ENCODE peak calls at places on chromosomes 1 and 21, in nine cellular contexts. C is HepG2, S is ovary, F is Peyer's patch, A is tibial nerve, K is IMR-90, G is heart left ventricle, D is uterus, L is body of pancreas. Y is an unnamed sample. For H3K27me3, the result is how much of the 10 kb centered on the place peaks cover.

GRCh38 chr1:234583755-234584430 is 26.1 kb downstream of the IRF2BP2 start:
- DNase-seq in C (no peak), S (peak), F (no peak), A (no peak), K (no peak), G (no peak), D (peak), L (no peak), Y (no peak)

GRCh38 chr1:54367613-54368012 is 38.6 kb downstream of the SSBP3 start:
- DNase-seq in C (no peak), S (no peak), F (no peak), A (no peak), K (peak), G (no peak), D (no peak), L (no peak), Y (no peak)

GRCh38 chr1:217089239-217090014 is 366.2 kb upstream of the ESRRG start:
- DNase-seq in C (no peak), S (no peak), F (peak), A (no peak), K (peak), G (peak), D (no peak), L (peak), Y (peak)

GRCh38 chr1:15949453-15950245 is 26.3 kb downstream of the ZBTB17 start:
- DNase-seq in C (peak), S (peak), F (peak), A (peak), K (peak), G (peak), D (peak), L (peak), Y (peak)

GRCh38 chr1:36162680-36163079 is 6.7 kb downstream of the MAP7D1 start:
- DNase-seq in C (no peak), S (no peak), F (no peak), A (no peak), K (no peak), G (no peak), D (no peak), L (no peak), Y (no peak)

GRCh38 chr1:54483875-54484437 is 64.1 kb upstream of the ACOT11 start:
- DNase-seq in C (no peak), S (no peak), F (no peak), A (no peak), K (no peak), G (no peak), D (no peak), L (no peak), Y (no peak)

GRCh38 chr1:21295059-21295401 is 4.8 kb upstream of the ECE1 start:
- DNase-seq in C (no peak), S (no peak), F (no peak), A (no peak), K (peak), G (no peak), D (no peak), L (no peak), Y (no peak)

GRCh38 chr1:217721692-217722091 is 90.5 kb downstream of the SPATA17 start:
- DNase-seq in C (no peak), S (no peak), F (no peak), A (no peak), K (no peak), G (no peak), D (no peak), L (no peak), Y (no peak)

GRCh38 chr1:41366428-41367101 is 5.3 kb downstream of the FOXO6 start:
- DNase-seq in C (no peak), S (no peak), F (no peak), A (no peak), K (no peak), G (peak), D (no peak), L (no peak), Y (no peak)

GRCh38 chr1:44029260-44029910 is 1.9 kb downstream of the SLC6A9 start:
- DNase-seq in C (no peak), S (no peak), F (no peak), A (no peak), K (no peak), G (no peak), D (no peak), L (no peak), Y (no peak)

GRCh38 chr1:156262461-156263287 is 14.8 kb upstream of the PAQR6 start:
- DNase-seq in C (no peak), S (no peak), F (no peak), A (no peak), K (peak), G (no peak), D (no peak), L (no peak), Y (no peak)

GRCh38 chr1:92410706-92411105 is 76.0 kb downstream of the GFI1 start:
- DNase-seq in C (no peak), S (no peak), F (no peak), A (no peak), K (no peak), G (no peak), D (no peak), L (no peak), Y (no peak)

GRCh38 chr1:54362881-54363340 is 43.3 kb downstream of the SSBP3 start:
- DNase-seq in C (no peak), S (peak), F (no peak), A (no peak), K (peak), G (no peak), D (peak), L (no peak), Y (no peak)

GRCh38 chr1:230633469-230633868 is 8.8 kb upstream of the COG2 start:
- DNase-seq in C (peak), S (no peak), F (no peak), A (no peak), K (no peak), G (no peak), D (no peak), L (no peak), Y (no peak)

GRCh38 chr1:42944207-42944928 is 14.3 kb downstream of the SLC2A1 start:
- DNase-seq in C (no peak), S (no peak), F (no peak), A (peak), K (no peak), G (peak), D (no peak), L (peak), Y (peak)

GRCh38 chr1:39158330-39159086 is 46.0 kb upstream of the MACF1 start:
- DNase-seq in C (peak), S (no peak), F (peak), A (no peak), K (peak), G (no peak), D (no peak), L (peak), Y (no peak)

GRCh38 chr1:63326106-63326472 is 3.7 kb downstream of the FOXD3 start:
- DNase-seq in C (no peak), S (no peak), F (no peak), A (no peak), K (no peak), G (no peak), D (no peak), L (no peak), Y (no peak)

GRCh38 chr1:192741095-192741494 is 67.7 kb upstream of the RGS2 start:
- DNase-seq in C (no peak), S (no peak), F (no peak), A (no peak), K (no peak), G (no peak), D (no peak), L (no peak), Y (no peak)

GRCh38 chr1:70204578-70204977 is 801 bp downstream of the LRRC40 start:
- DNase-seq in C (no peak), S (no peak), F (no peak), A (no peak), K (peak), G (no peak), D (no peak), L (no peak), Y (no peak)

GRCh38 chr1:216498277-216498676 is 75.0 kb upstream of the USH2A start:
- DNase-seq in C (no peak), S (no peak), F (no peak), A (no peak), K (peak), G (no peak), D (no peak), L (no peak), Y (no peak)

GRCh38 chr1:203326830-203327683 is 21.7 kb downstream of the BTG2 start:
- DNase-seq in C (peak), S (peak), F (peak), A (peak), K (peak), G (peak), D (peak), L (peak), Y (peak)

GRCh38 chr1:193707271-193708015 is 521.0 kb upstream of the B3GALT2 start:
- DNase-seq in C (no peak), S (no peak), F (no peak), A (no peak), K (peak), G (no peak), D (no peak), L (no peak), Y (no peak)

GRCh38 chr1:192807221-192807967 is 1.4 kb upstream of the RGS2 start:
- DNase-seq in C (no peak), S (no peak), F (no peak), A (no peak), K (peak), G (no peak), D (no peak), L (peak), Y (no peak)

GRCh38 chr1:109906160-109906838 is 4.3 kb upstream of the CSF1 start:
- DNase-seq in C (no peak), S (no peak), F (no peak), A (no peak), K (no peak), G (no peak), D (no peak), L (no peak), Y (no peak)

GRCh38 chr1:54750596-54750995 is 13.7 kb downstream of the PARS2 start:
- DNase-seq in C (no peak), S (no peak), F (no peak), A (no peak), K (no peak), G (no peak), D (no peak), L (no peak), Y (no peak)

GRCh38 chr1:86504130-86504479 is 35.4 kb downstream of the CLCA1 start:
- DNase-seq in C (no peak), S (no peak), F (no peak), A (no peak), K (no peak), G (no peak), D (no peak), L (no peak), Y (peak)

GRCh38 chr1:110495926-110496600 is 22.9 kb downstream of the KCNA10 start:
- DNase-seq in C (peak), S (peak), F (peak), A (peak), K (peak), G (no peak), D (peak), L (peak), Y (peak)

GRCh38 chr1:10399487-10399917 is 638 bp downstream of the PGD start:
- DNase-seq in C (peak), S (no peak), F (no peak), A (peak), K (peak), G (peak), D (no peak), L (peak), Y (peak)

GRCh38 chr1:32501865-32502264 is 37.0 kb downstream of the ZBTB8B start:
- DNase-seq in C (no peak), S (peak), F (no peak), A (peak), K (no peak), G (no peak), D (peak), L (peak), Y (peak)

GRCh38 chr21:32921632-32922230 is 104.0 kb upstream of the OLIG2 start:
- DNase-seq in C (no peak), S (no peak), F (no peak), A (no peak), K (peak), G (no peak), D (no peak), L (no peak), Y (peak)

GRCh38 chr1:111214884-111215283 is 12.6 kb upstream of the CHI3L2 start:
- DNase-seq in C (no peak), S (no peak), F (no peak), A (no peak), K (no peak), G (no peak), D (no peak), L (no peak), Y (no peak)

GRCh38 chr1:11690669-11691301 is 725 bp upstream of the DRAXIN start:
- DNase-seq in C (peak), S (no peak), F (no peak), A (no peak), K (no peak), G (no peak), D (no peak), L (no peak), Y (no peak)

GRCh38 chr1:148317288-148317985 is 165.4 kb upstream of the NBPF11 start:
- DNase-seq in C (no peak), S (no peak), F (no peak), A (no peak), K (no peak), G (no peak), D (no peak), L (no peak), Y (no peak)

GRCh38 chr1:231807498-231807897 is 180.9 kb downstream of the DISC1 start:
- DNase-seq in C (no peak), S (no peak), F (no peak), A (no peak), K (no peak), G (no peak), D (no peak), L (no peak), Y (no peak)

GRCh38 chr1:63033211-63033610 is 249.3 kb downstream of the ATG4C start:
- DNase-seq in C (no peak), S (no peak), F (no peak), A (no peak), K (no peak), G (no peak), D (no peak), L (no peak), Y (no peak)

GRCh38 chr1:1003618-1004419 is 3.9 kb upstream of the HES4 start:
- DNase-seq in C (no peak), S (no peak), F (peak), A (no peak), K (no peak), G (peak), D (peak), L (no peak), Y (no peak)

GRCh38 chr1:1000357-1001056 is 610 bp upstream of the HES4 start:
- DNase-seq in C (peak), S (peak), F (peak), A (peak), K (peak), G (peak), D (peak), L (peak), Y (peak)

GRCh38 chr1:1001057-1001630 is 1.2 kb upstream of the HES4 start:
- DNase-seq in C (no peak), S (peak), F (peak), A (no peak), K (no peak), G (peak), D (peak), L (no peak), Y (no peak)

GRCh38 chr1:999797-1000356 is at the start of gene HES4:
- DNase-seq in C (peak), S (peak), F (peak), A (peak), K (peak), G (peak), D (peak), L (peak), Y (peak)

GRCh38 chr1:1001631-1002300 is 1.9 kb upstream of the HES4 start:
- DNase-seq in C (peak), S (peak), F (peak), A (peak), K (peak), G (peak), D (peak), L (peak), Y (peak)
- H3K27me3 ChIP-seq in C (under half), S (under half), F (under half), A (under half), K (under half), G (under half), D (under half), L (under half), Y (under half)

DNA sequence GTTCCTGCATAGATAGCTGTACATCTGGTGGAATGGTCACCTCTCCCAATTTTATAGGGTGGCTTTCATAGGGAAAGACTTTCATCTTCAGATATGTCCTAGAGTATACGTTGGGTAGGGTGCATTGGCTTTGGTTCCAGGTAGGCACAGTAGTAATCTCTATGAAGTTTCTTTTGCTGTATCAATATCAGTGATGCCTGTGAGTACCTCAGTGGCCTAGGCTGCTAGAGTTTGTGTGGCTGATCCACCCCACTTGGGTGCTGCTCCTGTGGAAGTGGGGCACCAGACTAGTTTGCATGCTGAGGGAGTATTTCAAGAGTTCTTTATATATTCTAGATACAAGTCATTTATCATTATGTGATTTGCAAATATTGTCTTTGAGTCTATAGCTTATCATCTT is 370.5 kb upstream of the VAMP3 start:
- DNase-seq in C (no peak), S (no peak), F (no peak), A (no peak), K (no peak), G (no peak), D (no peak), L (no peak), Y (no peak)
- H3K27ac ChIP-seq in C (no peak), S (no peak), F (no peak), A (no peak), K (no peak), G (no peak), D (no peak), L (no peak), Y (no peak)

GRCh38 chr1:56855190-56855589 is 593 bp downstream of the C8A start:
- DNase-seq in C (no peak), S (no peak), F (no peak), A (no peak), K (no peak), G (no peak), D (no peak), L (no peak), Y (no peak)

GRCh38 chr1:56854521-56855099 is at the start of gene C8A:
- DNase-seq in C (peak), S (no peak), F (no peak), A (no peak), K (no peak), G (no peak), D (no peak), L (no peak), Y (no peak)

GRCh38 chr1:56852478-56852877 is 2.1 kb upstream of the C8A start:
- DNase-seq in C (peak), S (no peak), F (no peak), A (no peak), K (no peak), G (no peak), D (no peak), L (no peak), Y (no peak)

DNA sequence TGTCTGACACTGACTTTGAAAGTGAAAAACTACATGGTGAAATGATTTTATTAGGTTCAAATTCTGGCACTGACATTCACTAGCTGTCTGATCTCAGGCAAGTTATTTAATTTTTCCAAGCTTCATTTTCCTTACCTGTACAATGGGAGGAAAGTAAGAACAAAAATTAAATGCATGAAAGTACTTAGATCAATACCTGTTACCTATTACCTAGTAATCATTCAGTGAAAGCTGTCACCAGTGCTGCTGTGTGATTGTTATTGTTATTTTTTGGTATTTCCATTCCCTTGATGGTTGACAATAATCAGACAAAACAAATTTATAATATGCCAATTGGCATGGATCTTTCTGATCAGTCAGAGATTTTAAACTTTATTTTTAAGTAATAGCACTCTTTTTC is 1.6 kb downstream of the C8A start:
- DNase-seq in C (no peak), S (no peak), F (no peak), A (no peak), K (no peak), G (no peak), D (no peak), L (no peak), Y (no peak)
- TF ChIP-seq POLR2A in C (no peak), S (no peak), F (no peak), A (no peak), K (no peak), G (no peak), D (no peak), L (no peak), Y (no peak)

DNA sequence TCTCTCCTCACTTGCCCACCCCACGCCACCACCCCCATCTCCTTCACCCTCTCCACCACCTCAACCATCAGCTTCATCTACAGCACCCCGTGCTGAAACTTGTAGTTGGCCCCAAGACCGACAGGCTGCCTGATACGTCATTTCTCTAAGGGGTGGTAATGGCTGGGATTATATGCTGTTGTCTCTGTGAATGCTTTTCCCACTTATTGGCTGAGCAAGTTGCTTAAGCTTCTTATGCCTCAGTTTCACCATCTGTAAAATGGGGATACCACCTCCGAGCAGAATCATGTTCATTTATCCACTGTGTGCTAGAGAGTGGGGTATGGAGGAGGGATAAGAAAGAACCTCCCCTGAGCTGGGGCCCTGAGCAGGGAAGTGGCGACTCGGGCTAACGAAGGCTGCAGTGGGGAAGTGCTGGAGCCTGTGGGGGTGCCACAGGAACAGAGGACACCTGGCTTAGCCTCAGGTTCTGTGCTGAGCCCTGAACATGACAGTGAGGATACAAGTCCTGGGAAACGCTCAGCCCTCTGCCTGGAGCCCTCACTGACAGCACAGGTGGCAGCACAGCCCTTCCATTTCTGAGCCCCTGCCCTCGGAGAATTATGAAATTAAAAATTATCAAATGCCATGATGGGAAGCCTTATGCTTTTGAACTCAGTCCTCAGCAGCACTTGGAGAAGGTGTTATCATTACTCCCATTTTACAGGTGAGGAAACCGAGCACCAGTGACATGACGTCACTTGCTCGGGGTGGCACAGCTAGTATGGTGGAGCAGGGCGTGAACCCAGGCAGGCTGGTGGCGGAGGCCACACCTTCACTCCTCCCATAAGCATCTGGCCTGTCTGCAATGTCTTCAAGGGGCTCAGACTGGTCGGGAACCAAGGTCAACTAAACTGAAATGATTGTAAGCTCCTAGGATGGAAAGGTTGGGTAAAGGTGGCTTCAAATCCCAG is 2.8 kb downstream of the MATN1 start:
- DNase-seq in C (no peak), S (no peak), F (no peak), A (no peak), K (no peak), G (peak), D (no peak), L (no peak), Y (no peak)
- H3K27me3 ChIP-seq in C (under half), S (under half), F (under half), A (under half), K (under half), G (under half), D (under half), L (under half), Y (under half)

Y was measured in testis.